ENCODE peak calls at places on chromosome 2, in ten cellular contexts. Y is lower leg skin; F is HEK293T; I is H54; L is HTR-8/SVneo; R is fibroblast of pulmonary artery; Z is AG09319; M is naive thymus-derived CD4-positive, alpha-beta T cell; H is cardiac muscle cell; C is NCI-H460. U is an unnamed sample.

GRCh38 chr2:238938460-238939055 is 90.7 kb downstream of the TWIST2 start:
- DNase-seq in Z (peak), R (peak), L (no peak), C (no peak), I (no peak), H (no peak), M (no peak), Y (peak), F (no peak), U (no peak)

GRCh38 chr2:215931256-215931903 is 82.0 kb downstream of the MREG start:
- DNase-seq in C (peak), H (peak), M (peak), Z (peak), F (peak), I (peak), Y (peak), L (peak), R (peak), U (peak)

GRCh38 chr2:42084231-42084671 is 36.4 kb downstream of the PKDCC start:
- DNase-seq in I (no peak), F (no peak), L (peak), M (no peak), H (no peak), Z (no peak), R (peak), C (no peak), Y (no peak), U (no peak)

GRCh38 chr2:28360742-28361293 is 31.8 kb upstream of the FOSL2 start:
- DNase-seq in L (peak), M (no peak), R (peak), Z (no peak), Y (no peak), C (no peak), F (no peak), H (no peak), I (peak), U (no peak)

GRCh38 chr2:73238149-73238548 is 4.0 kb downstream of the CCT7 start:
- DNase-seq in M (no peak), I (no peak), Y (no peak), H (peak), R (no peak), Z (no peak), L (no peak), F (no peak), C (no peak), U (no peak)

GRCh38 chr2:156345582-156345981 is 13.1 kb upstream of the NR4A2 start:
- DNase-seq in Y (no peak), M (no peak), H (no peak), L (no peak), C (no peak), I (no peak), Z (no peak), R (no peak), F (no peak), U (no peak)

GRCh38 chr2:12318427-12319057 is 398.2 kb upstream of the TRIB2 start:
- DNase-seq in R (peak), Z (peak), H (no peak), Y (no peak), M (no peak), F (no peak), I (no peak), C (peak), L (peak), U (peak)

GRCh38 chr2:64807417-64807816 is 153.7 kb upstream of the SERTAD2 start:
- DNase-seq in F (no peak), R (peak), H (no peak), Y (peak), L (peak), I (peak), Z (peak), M (no peak), C (peak), U (no peak)

GRCh38 chr2:231102772-231103171 is 22.1 kb downstream of the HTR2B start:
- DNase-seq in F (no peak), Y (no peak), H (no peak), C (no peak), Z (no peak), M (no peak), I (no peak), L (no peak), R (peak), U (no peak)

U was measured in Panc1.